ENCODE peak calls at places on chromosomes 3 and 15, in five cellular contexts. V is heart right ventricle, E is IMR-90, R is cardiac muscle cell, W is BJ. D is an unnamed sample.

GRCh38 chr15:88002721-88003120 is 253.8 kb downstream of the NTRK3 start:
- DNase-seq in E (no peak), R (no peak), V (no peak), W (no peak), D (no peak)

GRCh38 chr3:41365973-41366372 is 166.7 kb downstream of the CTNNB1 start:
- DNase-seq in E (no peak), R (no peak), W (no peak), V (no peak), D (no peak)

GRCh38 chr3:98732239-98733054 is 30.7 kb upstream of the ST3GAL6 start:
- DNase-seq in W (no peak), V (peak), E (no peak), R (peak), D (no peak)

GRCh38 chr3:158794936-158795518 is 6.8 kb upstream of the MFSD1 start:
- DNase-seq in V (no peak), R (no peak), W (no peak), E (peak), D (no peak)

GRCh38 chr15:63195257-63196023 is 6.0 kb downstream of the RAB8B start:
- DNase-seq in E (no peak), R (no peak), W (no peak), V (no peak), D (no peak)

GRCh38 chr15:42037650-42038049 is 16.8 kb upstream of the PLA2G4E start:
- DNase-seq in E (no peak), R (no peak), V (no peak), W (no peak), D (no peak)

GRCh38 chr15:101474983-101475382 is 14.5 kb downstream of the PCSK6 start:
- DNase-seq in R (no peak), W (no peak), V (no peak), E (no peak), D (no peak)

GRCh38 chr15:64247906-64248541 is 85.2 kb upstream of the PPIB start:
- DNase-seq in R (no peak), V (no peak), E (peak), W (peak), D (peak)

GRCh38 chr3:72555714-72556113 is 292.5 kb downstream of the SHQ1 start:
- DNase-seq in R (no peak), E (no peak), W (no peak), V (no peak), D (no peak)

GRCh38 chr3:52532838-52533622 is 627 bp downstream of the NT5DC2 start:
- DNase-seq in W (no peak), E (no peak), V (peak), R (peak), D (no peak)

GRCh38 chr15:74340139-74340538 is 27.3 kb downstream of the CYP11A1 start:
- DNase-seq in V (no peak), R (no peak), E (no peak), W (peak), D (no peak)

GRCh38 chr3:40971191-40972168 is 227.8 kb upstream of the CTNNB1 start:
- DNase-seq in E (peak), W (peak), R (peak), V (peak), D (peak)

GRCh38 chr3:11024181-11024580 is 31.6 kb downstream of the SLC6A1 start:
- DNase-seq in E (no peak), V (no peak), R (no peak), W (no peak), D (no peak)

GRCh38 chr3:41138601-41139000 is 60.7 kb upstream of the CTNNB1 start:
- DNase-seq in E (no peak), R (no peak), W (no peak), V (no peak), D (no peak)

GRCh38 chr15:66481107-66481856 is 16.3 kb downstream of the SNAPC5 start:
- DNase-seq in R (no peak), E (peak), V (no peak), W (no peak), D (peak)

GRCh38 chr15:82808634-82809041 is 790 bp upstream of the WHAMM start:
- DNase-seq in E (no peak), V (no peak), W (no peak), R (no peak), D (no peak)

GRCh38 chr3:5194801-5195509 is 7.4 kb downstream of the EDEM1 start:
- DNase-seq in W (peak), E (peak), V (no peak), R (no peak), D (peak)

GRCh38 chr15:65354835-65355172 is 23.0 kb downstream of the IGDCC3 start:
- DNase-seq in R (no peak), E (no peak), W (no peak), V (no peak), D (no peak)

GRCh38 chr15:100596792-100597191 is 5.2 kb downstream of the LINS1 start:
- DNase-seq in W (no peak), V (no peak), R (no peak), E (no peak), D (no peak)

GRCh38 chr15:80743189-80743833 is 35.9 kb upstream of the CEMIP start:
- DNase-seq in W (no peak), E (peak), R (no peak), V (no peak), D (no peak)

GRCh38 chr3:112858410-112859069 is 11.9 kb upstream of the CD200R1L start:
- DNase-seq in R (no peak), W (no peak), E (peak), V (no peak), D (no peak)

GRCh38 chr3:14431928-14432834 is 29.8 kb downstream of the SLC6A6 start:
- DNase-seq in W (no peak), E (peak), V (peak), R (peak), D (no peak)

GRCh38 chr15:63370764-63371163 is 10.9 kb downstream of the CA12 start:
- DNase-seq in V (no peak), E (no peak), W (no peak), R (no peak), D (no peak)

GRCh38 chr3:64224826-64225606 is at the start of gene PRICKLE2:
- DNase-seq in W (peak), R (peak), E (peak), V (peak), D (peak)

GRCh38 chr3:197406266-197406665 is 107.9 kb upstream of the DLG1 start:
- DNase-seq in V (peak), R (no peak), W (no peak), E (no peak), D (no peak)

GRCh38 chr15:40881351-40881750 is 7.3 kb upstream of the RHOV start:
- DNase-seq in V (no peak), E (no peak), W (no peak), R (no peak), D (no peak)

GRCh38 chr3:88678747-88679146 is 428.7 kb upstream of the EPHA3 start:
- DNase-seq in E (no peak), R (no peak), V (no peak), W (no peak), D (no peak)
- TF ChIP-seq CTCF in E (no peak), R (no peak), V (no peak), W (no peak), D (no peak)

DNA sequence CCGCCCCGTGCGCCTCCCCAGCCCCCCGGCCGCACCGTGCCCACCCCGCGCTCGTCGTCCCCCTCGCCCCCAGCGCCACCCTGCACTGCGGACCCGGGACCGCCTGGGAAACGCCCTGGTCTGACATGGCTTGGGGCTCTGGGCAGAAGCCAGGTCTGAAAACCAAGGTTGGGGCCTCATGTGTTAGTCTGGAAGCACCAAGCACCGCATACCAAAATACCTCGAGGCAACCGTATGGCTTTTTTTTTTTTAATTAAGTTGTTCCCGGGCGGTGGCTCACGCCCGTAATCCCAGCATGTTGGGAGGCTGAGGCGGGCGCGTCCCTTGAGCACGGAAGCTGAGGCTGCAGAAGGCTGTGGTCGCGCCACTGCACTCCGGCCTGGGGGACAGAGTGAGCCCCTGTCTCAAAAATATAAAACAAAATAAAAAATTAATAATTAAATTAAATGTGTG is 91.5 kb upstream of the CHD2 start:
- DNase-seq in E (peak), R (peak), W (no peak), V (peak), D (no peak)
- H3K4me3 ChIP-seq in E (no peak), R (peak), W (peak), V (peak), D (peak)

GRCh38 chr15:57542505-57542817 is 49.2 kb upstream of the MYZAP start:
- DNase-seq in E (no peak), R (no peak), W (no peak), V (no peak), D (no peak)
- TF ChIP-seq CTCF in E (no peak), R (no peak), W (no peak), V (no peak), D (no peak)

GRCh38 chr3:128113817-128114794 is 9.5 kb downstream of the RUVBL1 start:
- DNase-seq in R (no peak), E (no peak), W (no peak), V (peak), D (no peak)
- H3K4me3 ChIP-seq in R (no peak), E (no peak), W (no peak), V (no peak), D (no peak)

DNA sequence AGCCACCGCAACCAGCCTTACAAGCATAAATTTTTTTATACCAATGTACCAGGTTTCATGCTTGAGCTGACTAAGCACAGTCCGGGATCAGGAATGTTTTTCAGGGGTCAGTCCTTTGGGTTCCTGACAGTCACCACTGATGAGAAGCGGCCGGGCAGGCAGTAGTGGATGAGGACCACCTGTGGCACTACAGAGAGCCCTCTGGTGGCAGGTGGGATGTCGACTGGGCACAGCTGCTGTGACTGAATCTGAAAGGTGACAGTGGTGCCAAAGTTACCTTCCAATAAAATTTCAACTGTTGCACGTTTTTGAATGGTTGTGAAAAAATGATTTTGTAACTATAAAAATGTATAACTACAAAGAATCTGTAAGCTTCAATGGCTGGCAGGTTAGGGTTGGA is 34.0 kb downstream of the TPRA1 start:
- DNase-seq in W (no peak), V (no peak), E (no peak), R (peak), D (no peak)
- TF ChIP-seq CTCF in W (no peak), V (no peak), E (no peak), R (peak), D (peak)

DNA sequence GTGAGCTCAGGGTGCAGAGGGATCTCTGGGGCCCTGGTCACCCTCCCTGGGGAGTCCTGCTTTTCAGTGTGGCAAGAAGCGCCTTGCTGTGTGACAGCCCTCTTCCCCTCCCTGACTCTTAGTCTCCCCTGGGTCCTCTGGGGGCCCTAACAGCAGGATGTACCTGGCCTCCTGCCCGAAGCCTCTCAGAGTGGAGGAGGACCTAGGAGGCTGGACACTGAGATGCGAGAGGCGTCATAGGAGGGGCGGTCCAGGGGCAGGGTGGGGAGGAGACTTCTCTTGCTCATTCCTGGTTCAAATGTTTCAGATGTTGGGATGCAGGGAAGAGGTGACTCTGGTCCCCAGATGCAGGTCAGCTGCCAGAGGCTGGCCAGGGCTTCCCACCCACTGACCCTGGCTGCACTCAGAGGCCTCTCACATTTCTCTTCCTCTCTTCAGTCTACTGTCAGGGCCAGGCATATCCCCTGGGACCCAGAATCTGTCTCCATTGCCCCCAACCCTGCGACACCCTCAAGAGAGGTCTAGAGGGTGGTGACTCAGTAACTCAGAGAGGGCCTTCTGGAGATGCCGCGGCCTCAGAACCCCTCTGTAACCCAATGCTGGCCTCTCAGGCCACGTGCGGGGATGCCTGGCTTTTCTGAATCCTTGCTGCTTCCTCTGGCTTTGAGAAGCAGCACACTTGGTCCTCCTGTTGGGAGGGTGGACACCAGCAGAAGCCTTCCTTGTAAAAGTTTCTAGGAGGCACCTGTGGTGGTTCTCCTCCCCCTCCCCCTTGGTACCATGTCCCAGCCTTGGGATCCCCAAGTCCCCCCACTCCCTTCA is 25.9 kb downstream of the SNX33 start:
- DNase-seq in W (peak), R (no peak), E (peak), V (peak), D (no peak)
- H3K4me3 ChIP-seq in W (no peak), R (no peak), E (no peak), V (no peak), D (no peak)

GRCh38 chr3:193190387-193190786 is 50.6 kb upstream of the PLAAT1 start:
- DNase-seq in R (peak), W (no peak), E (no peak), V (no peak), D (no peak)
- TF ChIP-seq CTCF in R (peak), W (no peak), E (peak), V (peak), D (peak)